ENCODE peak calls at places on chromosomes 2 and 18, in four cellular contexts. K is fibroblast of pulmonary artery, G is cardiac fibroblast, X is ovary. B is an unnamed sample.

GRCh38 chr2:70986499-70987189 is 8.0 kb downstream of the TEX261 start:
- DNase-seq in G (no peak), K (no peak), X (no peak), B (no peak)

GRCh38 chr2:67625178-67625577 is 228.0 kb downstream of the ETAA1 start:
- DNase-seq in G (peak; percentile 64), K (peak; percentile 70), X (no peak), B (no peak)

GRCh38 chr18:58993260-58993659 is 128.6 kb downstream of the ZNF532 start:
- DNase-seq in G (peak; percentile 94), K (peak; percentile 96), X (no peak), B (no peak)

GRCh38 chr2:23703037-23703582 is 223.8 kb downstream of the ATAD2B start:
- DNase-seq in K (no peak), X (no peak), G (no peak), B (peak; percentile 29)

GRCh38 chr2:112004246-112004645 is 50.8 kb upstream of the TMEM87B start:
- DNase-seq in K (peak; percentile 40), X (no peak), G (no peak), B (no peak)

GRCh38 chr2:171762879-171763573 is 75.8 kb downstream of the DYNC1I2 start:
- DNase-seq in X (no peak), K (peak; percentile 27), G (peak; percentile 86), B (peak; percentile 4)

GRCh38 chr2:159292157-159292556 is 5.7 kb upstream of the WDSUB1 start:
- DNase-seq in X (no peak), K (no peak), G (no peak), B (peak; percentile 55)

GRCh38 chr2:221461911-221462310 is 110.2 kb downstream of the EPHA4 start:
- DNase-seq in X (no peak), G (no peak), K (no peak), B (no peak)

GRCh38 chr2:3349211-3349693 is 28.4 kb downstream of the EIPR1 start:
- DNase-seq in G (no peak), K (peak; percentile 10), X (no peak), B (no peak)

GRCh38 chr2:23069935-23070334 is 315.0 kb upstream of the KLHL29 start:
- DNase-seq in G (no peak), X (no peak), K (no peak), B (no peak)

GRCh38 chr2:217489145-217489960 is 513.4 kb downstream of the TNS1 start:
- DNase-seq in K (no peak), X (no peak), G (no peak), B (peak; percentile 13)

GRCh38 chr2:120454993-120455789 is 109.3 kb downstream of the INHBB start:
- DNase-seq in X (no peak), G (peak; percentile 63), K (peak; percentile 79), B (no peak)

GRCh38 chr2:213246665-213247281 is 37.5 kb upstream of the SPAG16 start:
- DNase-seq in K (peak; percentile 75), X (no peak), G (peak; percentile 76), B (no peak)

GRCh38 chr2:72579595-72580180 is 246.1 kb downstream of the EXOC6B start:
- DNase-seq in K (peak; percentile 76), G (peak; percentile 73), X (no peak), B (peak; percentile 4)

GRCh38 chr2:108270346-108270745 is 18.3 kb upstream of the SULT1C2 start:
- DNase-seq in K (no peak), G (no peak), X (no peak), B (no peak)

GRCh38 chr2:142973822-142974207 is 96.4 kb downstream of the KYNU start:
- DNase-seq in X (no peak), K (peak; percentile 8), G (no peak), B (no peak)

GRCh38 chr2:46281939-46282338 is 15.3 kb upstream of the EPAS1 start:
- DNase-seq in G (no peak), X (no peak), K (no peak), B (no peak)

GRCh38 chr18:75209129-75209951 is at the start of gene PTGR3:
- DNase-seq in X (peak; percentile 89), K (peak; percentile 80), G (peak; percentile 82), B (peak; percentile 92)

GRCh38 chr2:72135921-72136320 is 11.7 kb downstream of the CYP26B1 start:
- DNase-seq in X (peak; percentile 9), K (no peak), G (no peak), B (no peak)

GRCh38 chr2:43117521-43118143 is 108.8 kb downstream of the ZFP36L2 start:
- DNase-seq in K (no peak), G (no peak), X (no peak), B (no peak)

GRCh38 chr18:76006151-76006550 is 488.9 kb downstream of the ZNF516 start:
- DNase-seq in G (no peak), X (no peak), K (no peak), B (no peak)

GRCh38 chr2:229417906-229418305 is 146.8 kb upstream of the PID1 start:
- DNase-seq in X (no peak), G (no peak), K (no peak), B (no peak)

GRCh38 chr2:151761687-151762086 is 27.4 kb upstream of the NEB start:
- DNase-seq in X (no peak), K (no peak), G (no peak), B (no peak)

GRCh38 chr2:55109219-55109891 is 59.1 kb upstream of the RTN4 start:
- DNase-seq in K (no peak), X (no peak), G (peak; percentile 77), B (no peak)

GRCh38 chr2:149409506-149409905 is 79.1 kb downstream of the LYPD6 start:
- DNase-seq in K (no peak), X (no peak), G (no peak), B (no peak)

GRCh38 chr18:70181015-70181414 is 24.5 kb downstream of the RTTN start:
- DNase-seq in K (peak; percentile 62), X (no peak), G (peak; percentile 82), B (no peak)

GRCh38 chr2:26164231-26164630 is 8.7 kb upstream of the GAREM2 start:
- DNase-seq in K (no peak), G (no peak), X (no peak), B (no peak)

GRCh38 chr2:166411473-166412230 is 35.9 kb upstream of the SCN9A start:
- DNase-seq in K (peak; percentile 74), G (peak; percentile 62), X (no peak), B (no peak)

GRCh38 chr2:127733113-127733815 is 32.0 kb downstream of the SFT2D3 start:
- DNase-seq in X (no peak), K (no peak), G (no peak), B (no peak)
- H3K4me3 ChIP-seq in X (no peak overlapping the region), K (peak overlapping the region; percentile 3), G (no peak overlapping the region), B (no peak overlapping the region)

DNA sequence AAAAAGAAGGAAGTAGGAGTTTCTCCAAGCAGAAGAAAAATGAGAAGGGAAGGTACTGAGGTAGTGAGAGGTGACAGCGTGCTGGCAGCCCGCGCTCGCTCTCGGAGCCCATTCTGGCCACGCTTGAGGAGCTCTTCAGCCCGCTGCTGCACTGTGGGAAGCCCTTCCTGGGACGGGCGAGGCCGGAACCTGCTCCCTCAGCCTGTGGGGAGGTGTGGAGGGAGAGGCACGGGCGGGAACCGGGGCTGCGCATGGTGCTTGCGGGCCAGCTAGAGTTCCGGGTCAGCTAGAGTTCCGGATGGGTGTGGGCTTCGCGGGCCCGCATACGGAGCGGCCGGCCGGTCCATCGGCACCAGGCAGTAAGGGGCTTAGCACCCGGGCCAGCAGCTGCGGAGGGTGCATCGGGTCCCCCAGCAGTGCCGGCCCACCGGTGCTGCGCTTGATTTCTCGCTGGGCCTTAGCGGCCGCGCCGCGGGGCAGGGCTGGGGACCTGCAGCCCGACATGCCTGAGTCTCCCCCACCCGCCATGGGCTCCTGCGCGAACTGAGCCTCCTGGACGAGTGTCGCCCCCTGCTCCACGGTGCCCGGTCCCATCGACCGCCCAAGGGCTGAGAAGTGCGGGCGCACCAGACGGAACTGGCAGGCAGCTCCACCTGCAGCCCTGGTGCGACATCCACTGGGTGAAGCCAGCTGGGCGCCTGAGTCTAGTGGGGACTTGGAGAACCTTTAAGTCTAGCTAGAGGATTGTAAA is 11.1 kb upstream of the CYS1 start:
- DNase-seq in G (no peak), K (no peak), X (peak; percentile 52), B (no peak)
- H3K4me3 ChIP-seq in G (peak overlapping the region; percentile 22), K (no peak overlapping the region), X (peak overlapping the region; percentile 20), B (no peak overlapping the region)

GRCh38 chr2:232675381-232675780 is 21.8 kb upstream of the GIGYF2 start:
- DNase-seq in G (no peak), K (no peak), X (no peak), B (no peak)
- H3K4me3 ChIP-seq in G (no peak overlapping the region), K (no peak overlapping the region), X (no peak overlapping the region), B (no peak overlapping the region)

DNA sequence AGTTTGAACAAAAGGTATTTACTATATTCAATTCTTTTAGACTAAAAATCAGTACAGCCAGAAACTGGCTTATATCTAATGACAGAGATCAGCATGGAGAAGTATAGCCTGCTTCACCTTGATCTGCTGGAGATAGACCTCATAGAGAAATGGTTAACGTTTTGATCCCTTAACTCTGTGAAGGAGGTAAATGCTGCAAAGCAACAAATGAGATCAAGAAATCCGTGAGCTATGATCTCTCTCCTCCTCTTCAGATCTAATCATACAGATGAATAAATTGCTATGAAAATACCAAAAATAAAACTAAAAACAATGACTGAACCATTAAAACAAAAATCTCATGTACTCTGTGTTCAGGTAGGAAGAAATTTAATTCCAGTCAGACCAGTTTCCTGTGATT is 42.8 kb downstream of the KLHL14 start:
- DNase-seq in X (no peak), K (no peak), G (no peak), B (no peak)
- H3K4me3 ChIP-seq in X (peak overlapping the region; percentile 25), K (peak overlapping the region; percentile 28), G (no peak overlapping the region), B (no peak overlapping the region)

GRCh38 chr2:238163494-238164198 is 4.9 kb downstream of the ERFE start:
- DNase-seq in G (no peak), K (no peak), X (peak; percentile 30), B (peak; percentile 87)
- H3K4me3 ChIP-seq in G (no peak overlapping the region), K (no peak overlapping the region), X (no peak overlapping the region), B (peak overlapping the region; percentile 24)

GRCh38 chr2:113178069-113178468 is 4.3 kb downstream of the PSD4 start:
- DNase-seq in G (no peak), X (no peak), K (no peak), B (no peak)

GRCh38 chr2:113175101-113175628 is 1.4 kb downstream of the PSD4 start:
- DNase-seq in K (no peak), G (no peak), X (no peak), B (no peak)

GRCh38 chr2:113174369-113174735 is 581 bp downstream of the PSD4 start:
- DNase-seq in X (no peak), K (no peak), G (no peak), B (peak; percentile 48)

GRCh38 chr2:113176696-113177355 is 3.1 kb downstream of the PSD4 start:
- DNase-seq in G (no peak), K (no peak), X (no peak), B (no peak)

GRCh38 chr2:113175736-113176695 is 2.2 kb downstream of the PSD4 start:
- DNase-seq in X (no peak), K (no peak), G (no peak), B (no peak)
- H3K4me3 ChIP-seq in X (no peak overlapping the region), K (no peak overlapping the region), G (no peak overlapping the region), B (no peak overlapping the region)

GRCh38 chr2:209986405-209986804 is 16.0 kb upstream of the RPE start:
- DNase-seq in G (peak; percentile 33), X (no peak), K (no peak), B (no peak)
- H3K4me3 ChIP-seq in G (no peak overlapping the region), X (no peak overlapping the region), K (no peak overlapping the region), B (no peak overlapping the region)

B was measured in H7.